ENCODE peak calls at places on chromosomes 2 and 18, in ten cellular contexts. P is lower lobe of right lung; A is GM23248; U is nucleus accumbens; M is OCI-LY7; N is fibroblast of pulmonary artery; D is GM23338; Y is pons; W is astrocyte of the spinal cord; R is stimulated activated CD4-positive, alpha-beta T cell treated with anti-CD3 and anti-CD28 coated beads, Interleukin-1b, Interleukin-23, amount 100 ng/mL, for 4 hours. Z is an unnamed sample.

GRCh38 chr2:141806090-141806489 is 324.7 kb downstream of the LRP1B start:
- DNase-seq in P (no peak), A (no peak), U (no peak), M (no peak), N (no peak), D (no peak), Y (no peak), W (no peak), R (no peak), Z (no peak)

GRCh38 chr2:40760071-40760666 is 308.3 kb upstream of the SLC8A1 start:
- DNase-seq in P (no peak), A (peak), U (no peak), M (peak), N (peak), D (peak), Y (peak), W (peak), R (no peak), Z (peak)

GRCh38 chr2:63589148-63589972 is 597 bp downstream of the MDH1 start:
- DNase-seq in P (no peak), A (peak), U (no peak), M (peak), N (no peak), D (peak), Y (no peak), W (no peak), R (no peak), Z (no peak)

GRCh38 chr2:199861116-199861774 is 10.3 kb upstream of the FTCDNL1 start:
- DNase-seq in P (no peak), A (peak), U (no peak), M (peak), N (peak), D (peak), Y (peak), W (peak), R (no peak), Z (peak)

GRCh38 chr2:168343586-168343985 is 96.2 kb upstream of the STK39 start:
- DNase-seq in P (no peak), A (peak), U (no peak), M (no peak), N (peak), D (no peak), Y (no peak), W (peak), R (no peak), Z (peak)

GRCh38 chr18:13427354-13427753 is 208.8 kb downstream of the LDLRAD4 start:
- DNase-seq in P (no peak), A (no peak), U (no peak), M (no peak), N (no peak), D (no peak), Y (peak), W (no peak), R (no peak), Z (no peak)

GRCh38 chr2:109151519-109151918 is 22.5 kb downstream of the SH3RF3 start:
- DNase-seq in P (no peak), A (no peak), U (no peak), M (no peak), N (no peak), D (no peak), Y (no peak), W (no peak), R (no peak), Z (no peak)

GRCh38 chr2:120177011-120177621 is 46.1 kb downstream of the TMEM185B start:
- DNase-seq in P (peak), A (no peak), U (no peak), M (peak), N (no peak), D (peak), Y (peak), W (no peak), R (peak), Z (no peak)

GRCh38 chr2:60957643-60958042 is 59.9 kb upstream of the PEX13 start:
- DNase-seq in P (no peak), A (no peak), U (no peak), M (no peak), N (peak), D (no peak), Y (no peak), W (no peak), R (no peak), Z (no peak)

GRCh38 chr2:112814278-112814677 is 22.3 kb downstream of the IL1B start:
- DNase-seq in P (no peak), A (peak), U (no peak), M (no peak), N (peak), D (peak), Y (no peak), W (peak), R (no peak), Z (peak)

GRCh38 chr18:51561821-51562220 is 364.3 kb upstream of the MEX3C start:
- DNase-seq in P (no peak), A (no peak), U (no peak), M (no peak), N (peak), D (no peak), Y (no peak), W (no peak), R (no peak), Z (no peak)

GRCh38 chr2:216031960-216032689 is 18.8 kb upstream of the MREG start:
- DNase-seq in P (no peak), A (peak), U (no peak), M (no peak), N (peak), D (no peak), Y (no peak), W (peak), R (no peak), Z (peak)

GRCh38 chr2:128734521-128735295 is 416.0 kb upstream of the HS6ST1 start:
- DNase-seq in P (peak), A (no peak), U (no peak), M (peak), N (peak), D (peak), Y (peak), W (peak), R (no peak), Z (peak)

GRCh38 chr2:174697267-174697666 is 67.0 kb downstream of the CHRNA1 start:
- DNase-seq in P (peak), A (peak), U (peak), M (peak), N (peak), D (peak), Y (peak), W (peak), R (peak), Z (peak)

GRCh38 chr2:234816491-234816890 is 135.3 kb upstream of the SH3BP4 start:
- DNase-seq in P (no peak), A (no peak), U (no peak), M (no peak), N (no peak), D (no peak), Y (no peak), W (no peak), R (no peak), Z (no peak)

GRCh38 chr2:133541797-133542196 is 26.5 kb downstream of the NCKAP5 start:
- DNase-seq in P (no peak), A (no peak), U (no peak), M (no peak), N (no peak), D (no peak), Y (no peak), W (no peak), R (no peak), Z (no peak)

GRCh38 chr2:226683196-226683595 is 116.4 kb downstream of the IRS1 start:
- DNase-seq in P (no peak), A (peak), U (no peak), M (no peak), N (no peak), D (no peak), Y (no peak), W (no peak), R (no peak), Z (no peak)

GRCh38 chr2:237180987-237181386 is 95.3 kb downstream of the COPS8 start:
- DNase-seq in P (no peak), A (no peak), U (no peak), M (no peak), N (no peak), D (no peak), Y (no peak), W (no peak), R (no peak), Z (no peak)

GRCh38 chr2:8249191-8249590 is 432.7 kb upstream of the ID2 start:
- DNase-seq in P (no peak), A (peak), U (no peak), M (no peak), N (no peak), D (no peak), Y (peak), W (no peak), R (no peak), Z (no peak)

GRCh38 chr18:13264986-13265900 is 46.7 kb downstream of the LDLRAD4 start:
- DNase-seq in P (no peak), A (no peak), U (no peak), M (no peak), N (no peak), D (no peak), Y (no peak), W (no peak), R (no peak), Z (no peak)

GRCh38 chr2:174153757-174154680 is 94.3 kb downstream of the OLA1 start:
- DNase-seq in P (no peak), A (peak), U (no peak), M (no peak), N (peak), D (no peak), Y (no peak), W (peak), R (no peak), Z (peak)

GRCh38 chr2:11416931-11417330 is 49.0 kb downstream of the E2F6 start:
- DNase-seq in P (no peak), A (no peak), U (no peak), M (no peak), N (no peak), D (no peak), Y (no peak), W (no peak), R (no peak), Z (no peak)

GRCh38 chr2:187826023-187826422 is 271.8 kb upstream of the TFPI start:
- DNase-seq in P (no peak), A (peak), U (no peak), M (no peak), N (peak), D (no peak), Y (no peak), W (peak), R (no peak), Z (peak)

GRCh38 chr18:44602845-44603244 is 77.8 kb upstream of the SETBP1 start:
- DNase-seq in P (no peak), A (peak), U (no peak), M (no peak), N (no peak), D (no peak), Y (no peak), W (peak), R (no peak), Z (peak)

GRCh38 chr2:60544980-60545560 is 8.4 kb downstream of the BCL11A start:
- DNase-seq in P (no peak), A (no peak), U (no peak), M (peak), N (no peak), D (no peak), Y (no peak), W (no peak), R (no peak), Z (no peak)

GRCh38 chr2:241898681-241899270 is 29.2 kb downstream of the RTP5 start:
- DNase-seq in P (peak), A (no peak), U (no peak), M (no peak), N (no peak), D (no peak), Y (no peak), W (no peak), R (no peak), Z (no peak)

Z was measured in choroid plexus epithelial cell.